ENCODE peak calls at places on chromosomes 13 and 19, in seven cellular contexts. One of them, this sample, is unnamed.

GRCh38 chr19:4523306-4524110 is 5.2 kb upstream of the PLIN4 start:
- DNase-seq in lower leg skin: no peak
- DNase-seq in ovary: peak; percentile 45
- DNase-seq in IMR-90: peak; percentile 10
- DNase-seq in stomach: peak; percentile 69
- DNase-seq in transverse colon: peak; percentile 59
- DNase-seq in HepG2: peak; percentile 51
- DNase-seq in this sample: peak; percentile 41

GRCh38 chr19:21697171-21697570 is 70.2 kb downstream of the ZNF100 start:
- DNase-seq in stomach: no peak
- DNase-seq in transverse colon: no peak
- DNase-seq in lower leg skin: no peak
- DNase-seq in IMR-90: no peak
- DNase-seq in ovary: no peak
- DNase-seq in HepG2: no peak
- DNase-seq in this sample: no peak

GRCh38 chr13:23842406-23842805 is 46.8 kb downstream of the MIPEP start:
- DNase-seq in IMR-90: no peak
- DNase-seq in stomach: no peak
- DNase-seq in lower leg skin: no peak
- DNase-seq in transverse colon: no peak
- DNase-seq in ovary: no peak
- DNase-seq in HepG2: no peak
- DNase-seq in this sample: no peak

GRCh38 chr19:892243-892996 is 567 bp downstream of the MED16 start:
- DNase-seq in lower leg skin: no peak
- DNase-seq in IMR-90: no peak
- DNase-seq in stomach: no peak
- DNase-seq in ovary: peak; percentile 48
- DNase-seq in HepG2: no peak
- DNase-seq in transverse colon: peak; percentile 44
- DNase-seq in this sample: no peak

GRCh38 chr19:18536475-18536874 is 6.9 kb downstream of the FKBP8 start:
- DNase-seq in stomach: no peak
- DNase-seq in transverse colon: no peak
- DNase-seq in ovary: no peak
- DNase-seq in HepG2: no peak
- DNase-seq in lower leg skin: no peak
- DNase-seq in IMR-90: no peak
- DNase-seq in this sample: no peak

GRCh38 chr19:14562660-14563589 is 8.9 kb downstream of the NDUFB7 start:
- DNase-seq in ovary: no peak
- DNase-seq in IMR-90: no peak
- DNase-seq in transverse colon: no peak
- DNase-seq in stomach: no peak
- DNase-seq in HepG2: no peak
- DNase-seq in lower leg skin: no peak
- DNase-seq in this sample: no peak

GRCh38 chr19:5046339-5047039 is 77.6 kb downstream of the KDM4B start:
- DNase-seq in stomach: peak; percentile 83
- DNase-seq in transverse colon: peak; percentile 74
- DNase-seq in IMR-90: peak; percentile 40
- DNase-seq in ovary: no peak
- DNase-seq in lower leg skin: no peak
- DNase-seq in HepG2: peak; percentile 87
- DNase-seq in this sample: peak; percentile 94

GRCh38 chr13:100694722-100695644 is 20.4 kb upstream of the TMTC4 start:
- DNase-seq in lower leg skin: peak; percentile 62
- DNase-seq in transverse colon: peak; percentile 31
- DNase-seq in stomach: peak; percentile 53
- DNase-seq in IMR-90: peak; percentile 38
- DNase-seq in ovary: no peak
- DNase-seq in HepG2: peak; percentile 55
- DNase-seq in this sample: peak; percentile 34

GRCh38 chr19:33333151-33333550 is 30.8 kb upstream of the CEBPA start:
- DNase-seq in ovary: no peak
- DNase-seq in HepG2: no peak
- DNase-seq in lower leg skin: no peak
- DNase-seq in stomach: no peak
- DNase-seq in transverse colon: no peak
- DNase-seq in IMR-90: no peak
- DNase-seq in this sample: no peak

GRCh38 chr13:38965281-38965680 is 25.4 kb downstream of the STOML3 start:
- DNase-seq in lower leg skin: no peak
- DNase-seq in IMR-90: no peak
- DNase-seq in stomach: no peak
- DNase-seq in ovary: no peak
- DNase-seq in HepG2: no peak
- DNase-seq in transverse colon: no peak
- DNase-seq in this sample: no peak

GRCh38 chr19:46489445-46490272 is 6.0 kb downstream of the PNMA8B start:
- DNase-seq in stomach: peak; percentile 50
- DNase-seq in transverse colon: peak; percentile 26
- DNase-seq in lower leg skin: peak; percentile 91
- DNase-seq in HepG2: no peak
- DNase-seq in IMR-90: peak; percentile 62
- DNase-seq in ovary: peak; percentile 69
- DNase-seq in this sample: peak; percentile 48

GRCh38 chr19:38718747-38719543 is 25.3 kb downstream of the CAPN12 start:
- DNase-seq in HepG2: no peak
- DNase-seq in ovary: no peak
- DNase-seq in lower leg skin: no peak
- DNase-seq in stomach: peak; percentile 71
- DNase-seq in IMR-90: no peak
- DNase-seq in transverse colon: no peak
- DNase-seq in this sample: peak; percentile 71

GRCh38 chr13:41668130-41668757 is 210.9 kb downstream of the RGCC start:
- DNase-seq in stomach: peak; percentile 45
- DNase-seq in ovary: peak; percentile 45
- DNase-seq in IMR-90: peak; percentile 95
- DNase-seq in HepG2: peak; percentile 96
- DNase-seq in lower leg skin: peak; percentile 82
- DNase-seq in transverse colon: peak; percentile 28
- DNase-seq in this sample: peak; percentile 85

GRCh38 chr13:25085125-25085742 is 10.7 kb upstream of the PABPC3 start:
- DNase-seq in lower leg skin: no peak
- DNase-seq in transverse colon: peak; percentile 9
- DNase-seq in HepG2: peak; percentile 23
- DNase-seq in IMR-90: peak; percentile 26
- DNase-seq in ovary: no peak
- DNase-seq in stomach: peak; percentile 29
- DNase-seq in this sample: peak; percentile 21

GRCh38 chr19:57559008-57559403 is 657 bp downstream of the ZNF550 start:
- DNase-seq in HepG2: peak; percentile 12
- DNase-seq in ovary: no peak
- DNase-seq in stomach: no peak
- DNase-seq in lower leg skin: no peak
- DNase-seq in transverse colon: peak; percentile 10
- DNase-seq in IMR-90: no peak
- DNase-seq in this sample: no peak

GRCh38 chr19:800360-801029 is 3.2 kb downstream of the PTBP1 start:
- DNase-seq in stomach: peak; percentile 69
- DNase-seq in lower leg skin: no peak
- DNase-seq in transverse colon: peak; percentile 61
- DNase-seq in HepG2: peak; percentile 70
- DNase-seq in IMR-90: no peak
- DNase-seq in ovary: no peak
- DNase-seq in this sample: peak; percentile 68

GRCh38 chr19:58182577-58182988 is 278 bp upstream of the ZNF274 start:
- DNase-seq in ovary: no peak
- DNase-seq in stomach: no peak
- DNase-seq in lower leg skin: no peak
- DNase-seq in IMR-90: no peak
- DNase-seq in HepG2: no peak
- DNase-seq in transverse colon: no peak
- DNase-seq in this sample: no peak

DNA sequence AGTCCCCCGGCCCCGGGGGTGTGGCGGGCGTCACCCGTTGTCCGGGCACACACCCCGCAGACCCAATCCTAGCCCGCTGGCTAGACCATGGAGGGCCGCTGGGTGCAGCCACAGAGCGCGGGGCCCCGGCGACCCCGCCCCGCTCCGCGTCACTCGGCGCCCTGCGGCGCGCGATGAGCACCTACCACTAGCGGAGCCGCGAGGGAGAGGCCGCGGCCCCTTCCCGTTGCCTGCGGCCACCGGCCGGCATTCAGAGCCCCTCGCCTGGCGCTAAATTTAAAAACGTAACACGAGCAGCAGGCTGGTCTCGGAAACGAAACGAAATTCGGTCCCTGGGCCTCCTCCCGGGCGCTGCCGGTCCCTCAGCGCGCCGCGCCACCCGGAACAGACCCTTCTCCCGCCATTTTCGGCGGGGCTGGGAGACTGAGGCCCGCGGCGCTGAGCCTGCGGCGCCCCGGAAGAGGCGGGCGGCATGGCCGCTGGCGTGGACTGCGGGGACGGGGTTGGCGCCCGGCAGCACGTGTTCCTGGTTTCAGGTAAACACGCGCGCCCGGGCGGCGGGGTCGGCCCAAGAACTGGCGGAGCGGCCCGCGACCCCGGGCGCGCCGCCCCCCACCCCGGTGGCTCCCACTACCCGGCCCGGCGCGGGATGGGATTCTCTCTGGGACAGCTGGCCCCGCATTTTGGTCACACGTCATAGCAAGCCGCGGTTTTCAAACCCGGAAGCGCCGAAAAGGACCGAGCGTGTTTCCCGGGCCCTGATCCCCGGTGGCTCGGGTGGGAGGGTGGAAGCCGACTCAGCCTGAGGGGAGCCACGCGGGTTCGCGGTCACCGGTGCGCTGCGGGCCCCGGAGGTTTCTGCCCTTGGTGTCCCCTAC is at the start of gene RNASEH2B:
- DNase-seq in HepG2: peak; percentile 58
- DNase-seq in IMR-90: peak; percentile 40
- DNase-seq in ovary: peak; percentile 61
- DNase-seq in lower leg skin: peak; percentile 93
- DNase-seq in transverse colon: peak; percentile 73
- DNase-seq in stomach: peak; percentile 68
- DNase-seq in this sample: peak; percentile 70
- TF ChIP-seq POLR2A in HepG2: peak; percentile 73
- TF ChIP-seq POLR2A in IMR-90: peak; percentile 78
- TF ChIP-seq POLR2A in ovary: peak; percentile 40
- TF ChIP-seq POLR2A in lower leg skin: no peak
- TF ChIP-seq POLR2A in transverse colon: peak; percentile 69
- TF ChIP-seq POLR2A in stomach: no peak
- TF ChIP-seq POLR2A in this sample: peak; percentile 78

GRCh38 chr13:27259831-27260230 is 8.5 kb downstream of the RPL21 start:
- DNase-seq in transverse colon: no peak
- DNase-seq in IMR-90: no peak
- DNase-seq in ovary: no peak
- DNase-seq in lower leg skin: no peak
- DNase-seq in HepG2: no peak
- DNase-seq in stomach: no peak
- DNase-seq in this sample: no peak
- TF ChIP-seq POLR2A in transverse colon: no peak
- TF ChIP-seq POLR2A in IMR-90: no peak
- TF ChIP-seq POLR2A in ovary: no peak
- TF ChIP-seq POLR2A in lower leg skin: no peak
- TF ChIP-seq POLR2A in HepG2: no peak
- TF ChIP-seq POLR2A in stomach: no peak
- TF ChIP-seq POLR2A in this sample: no peak

DNA sequence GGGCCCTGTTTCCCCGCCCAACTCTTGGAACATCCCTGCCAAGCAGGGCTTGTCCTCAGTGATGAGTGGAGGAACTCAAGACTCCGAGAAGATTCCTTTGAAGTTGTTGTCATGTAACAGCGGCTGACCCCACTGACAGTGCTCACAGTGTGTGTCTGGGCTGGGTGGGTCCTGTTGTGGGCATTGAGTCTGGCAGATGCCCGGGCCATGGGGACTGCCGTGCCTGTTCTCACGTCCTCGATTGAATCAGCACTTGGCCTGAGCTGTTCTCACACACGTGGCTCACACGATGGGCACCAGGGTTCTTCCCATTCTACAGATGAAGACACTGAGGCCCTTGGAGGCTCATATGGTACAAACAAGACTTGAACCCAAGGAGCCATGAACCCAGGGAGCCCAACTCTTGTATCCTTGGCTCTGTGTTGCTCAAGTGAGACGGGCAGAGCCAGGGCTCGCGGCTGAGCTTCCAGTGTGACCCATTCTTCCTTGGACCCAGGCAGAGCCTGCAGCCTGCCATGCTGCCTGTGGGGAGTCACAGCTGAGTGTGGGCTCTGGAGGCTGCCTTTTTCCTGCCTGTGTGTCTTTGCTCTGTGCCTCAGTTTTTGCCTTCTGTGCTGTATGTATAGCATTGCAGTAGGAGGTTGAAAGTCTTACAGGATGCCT is 8.6 kb upstream of the EPN1 start:
- DNase-seq in ovary: no peak
- DNase-seq in IMR-90: no peak
- DNase-seq in HepG2: no peak
- DNase-seq in transverse colon: no peak
- DNase-seq in lower leg skin: no peak
- DNase-seq in stomach: no peak
- DNase-seq in this sample: no peak
- TF ChIP-seq POLR2A in ovary: no peak
- TF ChIP-seq POLR2A in IMR-90: no peak
- TF ChIP-seq POLR2A in HepG2: no peak
- TF ChIP-seq POLR2A in transverse colon: no peak
- TF ChIP-seq POLR2A in lower leg skin: no peak
- TF ChIP-seq POLR2A in stomach: no peak
- TF ChIP-seq POLR2A in this sample: no peak

DNA sequence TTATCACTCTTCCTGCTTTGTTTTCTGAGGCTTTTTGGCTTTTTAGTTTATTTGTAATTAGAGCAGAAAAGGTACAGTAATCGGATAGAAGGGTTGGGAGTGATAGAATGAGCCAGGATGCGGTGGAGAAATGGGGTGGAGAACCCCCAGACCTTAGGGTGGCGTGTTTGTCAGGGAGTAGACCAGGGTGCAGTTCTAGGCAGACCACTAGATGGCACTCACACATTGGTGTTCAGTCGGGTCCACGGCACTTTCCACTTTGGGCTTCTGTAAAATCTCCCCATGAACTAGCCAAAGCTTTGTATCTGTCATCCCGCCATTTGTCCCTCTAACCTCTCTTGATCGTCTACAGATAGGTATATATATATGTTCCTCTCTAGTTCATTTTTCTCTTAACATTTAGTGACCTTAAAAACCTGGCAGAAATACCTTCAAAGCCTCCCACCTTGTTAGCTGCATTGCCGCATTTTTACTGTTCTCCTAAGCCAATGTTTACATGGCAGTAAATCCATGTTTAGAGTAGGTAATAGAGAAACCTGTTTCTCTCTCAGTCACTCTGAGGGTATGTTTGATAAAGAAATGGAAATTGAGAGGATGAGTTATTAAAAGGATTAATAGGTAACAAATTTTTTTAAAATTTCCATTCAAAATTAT is 154.9 kb downstream of the TM9SF2 start:
- DNase-seq in HepG2: peak; percentile 57
- DNase-seq in stomach: peak; percentile 84
- DNase-seq in IMR-90: peak; percentile 67
- DNase-seq in transverse colon: peak; percentile 86
- DNase-seq in lower leg skin: peak; percentile 93
- DNase-seq in ovary: peak; percentile 69
- DNase-seq in this sample: peak; percentile 80
- TF ChIP-seq POLR2A in HepG2: no peak
- TF ChIP-seq POLR2A in stomach: no peak
- TF ChIP-seq POLR2A in IMR-90: no peak
- TF ChIP-seq POLR2A in transverse colon: no peak
- TF ChIP-seq POLR2A in lower leg skin: no peak
- TF ChIP-seq POLR2A in ovary: no peak
- TF ChIP-seq POLR2A in this sample: no peak

This sample was measured in body of pancreas.